ENCODE peak calls at places on chromosome 16, in seven cellular contexts. One of them, this sample, is unnamed.

GRCh38 chr16:65497571-65497970 is 375.7 kb upstream of the CDH11 start:
- DNase-seq in tibial artery: no peak
- DNase-seq in upper lobe of left lung: no peak
- DNase-seq in aorta: no peak
- DNase-seq in CD4-positive, CD25-positive, alpha-beta regulatory T cell: no peak
- DNase-seq in heart right ventricle: no peak
- DNase-seq in GM23248: no peak
- DNase-seq in this sample: no peak

GRCh38 chr16:50994995-50995394 is 156.1 kb downstream of the SALL1 start:
- DNase-seq in GM23248: no peak
- DNase-seq in CD4-positive, CD25-positive, alpha-beta regulatory T cell: no peak
- DNase-seq in upper lobe of left lung: no peak
- DNase-seq in aorta: no peak
- DNase-seq in heart right ventricle: no peak
- DNase-seq in tibial artery: no peak
- DNase-seq in this sample: no peak

GRCh38 chr16:27441998-27442397 is 40.0 kb downstream of the IL21R start:
- DNase-seq in heart right ventricle: no peak
- DNase-seq in aorta: peak; percentile 1
- DNase-seq in upper lobe of left lung: no peak
- DNase-seq in tibial artery: no peak
- DNase-seq in GM23248: no peak
- DNase-seq in CD4-positive, CD25-positive, alpha-beta regulatory T cell: no peak
- DNase-seq in this sample: no peak

GRCh38 chr16:7236824-7237410 is 95.7 kb upstream of the RBFOX1 start:
- DNase-seq in tibial artery: no peak
- DNase-seq in heart right ventricle: no peak
- DNase-seq in GM23248: no peak
- DNase-seq in aorta: no peak
- DNase-seq in CD4-positive, CD25-positive, alpha-beta regulatory T cell: no peak
- DNase-seq in upper lobe of left lung: no peak
- DNase-seq in this sample: no peak

GRCh38 chr16:9091867-9092281 is 430 bp downstream of the HAPSTR1 start:
- DNase-seq in heart right ventricle: no peak
- DNase-seq in GM23248: peak; percentile 77
- DNase-seq in CD4-positive, CD25-positive, alpha-beta regulatory T cell: peak; percentile 52
- DNase-seq in aorta: peak; percentile 68
- DNase-seq in upper lobe of left lung: no peak
- DNase-seq in tibial artery: peak; percentile 76
- DNase-seq in this sample: peak; percentile 67

GRCh38 chr16:75236232-75236631 is 15.2 kb downstream of the BCAR1 start:
- DNase-seq in tibial artery: peak; percentile 53
- DNase-seq in CD4-positive, CD25-positive, alpha-beta regulatory T cell: no peak
- DNase-seq in aorta: no peak
- DNase-seq in heart right ventricle: no peak
- DNase-seq in upper lobe of left lung: no peak
- DNase-seq in GM23248: no peak
- DNase-seq in this sample: no peak

GRCh38 chr16:50473375-50473945 is 74.7 kb upstream of the NKD1 start:
- DNase-seq in tibial artery: no peak
- DNase-seq in heart right ventricle: no peak
- DNase-seq in upper lobe of left lung: no peak
- DNase-seq in GM23248: peak; percentile 24
- DNase-seq in aorta: no peak
- DNase-seq in CD4-positive, CD25-positive, alpha-beta regulatory T cell: no peak
- DNase-seq in this sample: no peak

GRCh38 chr16:88570691-88571092 is 489 bp downstream of the ZC3H18 start:
- DNase-seq in heart right ventricle: peak; percentile 31
- DNase-seq in aorta: no peak
- DNase-seq in GM23248: peak; percentile 62
- DNase-seq in upper lobe of left lung: no peak
- DNase-seq in tibial artery: no peak
- DNase-seq in CD4-positive, CD25-positive, alpha-beta regulatory T cell: no peak
- DNase-seq in this sample: no peak

GRCh38 chr16:1543085-1543896 is 9.8 kb downstream of the TMEM204 start:
- DNase-seq in aorta: peak; percentile 90
- DNase-seq in tibial artery: peak; percentile 83
- DNase-seq in CD4-positive, CD25-positive, alpha-beta regulatory T cell: no peak
- DNase-seq in GM23248: peak; percentile 88
- DNase-seq in upper lobe of left lung: peak; percentile 55
- DNase-seq in heart right ventricle: peak; percentile 81
- DNase-seq in this sample: no peak
- H3K4me1 ChIP-seq in aorta: peaks cover 2% of the 10 kb centered on the region
- H3K4me1 ChIP-seq in tibial artery: peaks cover 68% of the 10 kb centered on the region
- H3K4me1 ChIP-seq in CD4-positive, CD25-positive, alpha-beta regulatory T cell: peaks cover 45% of the 10 kb centered on the region
- H3K4me1 ChIP-seq in GM23248: peaks cover 5% of the 10 kb centered on the region
- H3K4me1 ChIP-seq in upper lobe of left lung: peaks cover 83% of the 10 kb centered on the region
- H3K4me1 ChIP-seq in heart right ventricle: peaks cover 68% of the 10 kb centered on the region
- H3K4me1 ChIP-seq in this sample: peaks cover 11% of the 10 kb centered on the region

GRCh38 chr16:4830408-4830807 is 16.7 kb downstream of the GLYR1 start:
- DNase-seq in heart right ventricle: no peak
- DNase-seq in tibial artery: no peak
- DNase-seq in GM23248: no peak
- DNase-seq in CD4-positive, CD25-positive, alpha-beta regulatory T cell: no peak
- DNase-seq in aorta: no peak
- DNase-seq in upper lobe of left lung: no peak
- DNase-seq in this sample: no peak
- H3K27ac ChIP-seq in heart right ventricle: peak overlapping the region; percentile 85
- H3K27ac ChIP-seq in tibial artery: no peak overlapping the region
- H3K27ac ChIP-seq in GM23248: no peak overlapping the region
- H3K27ac ChIP-seq in CD4-positive, CD25-positive, alpha-beta regulatory T cell: no peak overlapping the region
- H3K27ac ChIP-seq in aorta: no peak overlapping the region
- H3K27ac ChIP-seq in upper lobe of left lung: no peak overlapping the region
- H3K27ac ChIP-seq in this sample: no peak overlapping the region

GRCh38 chr16:35203636-35204035 is 1744.2 kb downstream of the TP53TG3F start:
- DNase-seq in tibial artery: no peak
- DNase-seq in upper lobe of left lung: no peak
- DNase-seq in GM23248: no peak
- DNase-seq in CD4-positive, CD25-positive, alpha-beta regulatory T cell: no peak
- DNase-seq in aorta: no peak
- DNase-seq in heart right ventricle: no peak
- DNase-seq in this sample: no peak

GRCh38 chr16:35198223-35199199 is 1739.1 kb downstream of the TP53TG3F start:
- DNase-seq in tibial artery: no peak
- DNase-seq in CD4-positive, CD25-positive, alpha-beta regulatory T cell: no peak
- DNase-seq in GM23248: no peak
- DNase-seq in aorta: no peak
- DNase-seq in heart right ventricle: no peak
- DNase-seq in upper lobe of left lung: peak; percentile 29
- DNase-seq in this sample: no peak

GRCh38 chr16:35197656-35198055 is 1738.2 kb downstream of the TP53TG3F start:
- DNase-seq in GM23248: no peak
- DNase-seq in aorta: no peak
- DNase-seq in upper lobe of left lung: no peak
- DNase-seq in CD4-positive, CD25-positive, alpha-beta regulatory T cell: no peak
- DNase-seq in tibial artery: no peak
- DNase-seq in heart right ventricle: no peak
- DNase-seq in this sample: no peak

GRCh38 chr16:35200662-35201061 is 1741.2 kb downstream of the TP53TG3F start:
- DNase-seq in tibial artery: no peak
- DNase-seq in heart right ventricle: no peak
- DNase-seq in upper lobe of left lung: no peak
- DNase-seq in GM23248: no peak
- DNase-seq in aorta: no peak
- DNase-seq in CD4-positive, CD25-positive, alpha-beta regulatory T cell: no peak
- DNase-seq in this sample: no peak

DNA sequence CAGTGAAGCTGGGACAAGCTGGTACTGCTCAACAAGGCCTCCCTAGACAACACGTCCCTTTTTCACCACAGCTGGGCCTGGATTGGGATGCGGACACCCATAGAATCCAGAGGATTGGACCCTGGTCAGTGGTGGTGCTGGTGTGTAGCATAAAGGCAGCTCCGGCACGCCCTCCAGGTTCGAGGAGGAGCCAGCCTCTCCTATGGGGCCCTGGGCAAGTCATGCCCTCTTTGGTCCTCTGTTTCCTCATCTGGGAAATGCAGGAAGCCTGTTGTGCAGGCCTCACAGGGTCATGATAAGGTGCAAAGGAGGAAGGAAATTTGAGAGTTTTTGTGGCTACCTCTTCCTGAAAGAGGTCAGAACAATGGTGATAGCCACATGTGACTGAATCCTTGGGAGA is 1741.7 kb downstream of the TP53TG3F start:
- DNase-seq in CD4-positive, CD25-positive, alpha-beta regulatory T cell: no peak
- DNase-seq in heart right ventricle: no peak
- DNase-seq in tibial artery: no peak
- DNase-seq in upper lobe of left lung: no peak
- DNase-seq in aorta: no peak
- DNase-seq in GM23248: no peak
- DNase-seq in this sample: no peak
- H3K9me3 ChIP-seq in CD4-positive, CD25-positive, alpha-beta regulatory T cell: peaks cover 54% of the 10 kb centered on the region
- H3K9me3 ChIP-seq in heart right ventricle: peaks cover 21% of the 10 kb centered on the region
- H3K9me3 ChIP-seq in tibial artery: no peaks in the 10 kb centered on the region
- H3K9me3 ChIP-seq in upper lobe of left lung: peaks cover 17% of the 10 kb centered on the region
- H3K9me3 ChIP-seq in aorta: no peaks in the 10 kb centered on the region
- H3K9me3 ChIP-seq in GM23248: no peaks in the 10 kb centered on the region
- H3K9me3 ChIP-seq in this sample: no peaks in the 10 kb centered on the region

DNA sequence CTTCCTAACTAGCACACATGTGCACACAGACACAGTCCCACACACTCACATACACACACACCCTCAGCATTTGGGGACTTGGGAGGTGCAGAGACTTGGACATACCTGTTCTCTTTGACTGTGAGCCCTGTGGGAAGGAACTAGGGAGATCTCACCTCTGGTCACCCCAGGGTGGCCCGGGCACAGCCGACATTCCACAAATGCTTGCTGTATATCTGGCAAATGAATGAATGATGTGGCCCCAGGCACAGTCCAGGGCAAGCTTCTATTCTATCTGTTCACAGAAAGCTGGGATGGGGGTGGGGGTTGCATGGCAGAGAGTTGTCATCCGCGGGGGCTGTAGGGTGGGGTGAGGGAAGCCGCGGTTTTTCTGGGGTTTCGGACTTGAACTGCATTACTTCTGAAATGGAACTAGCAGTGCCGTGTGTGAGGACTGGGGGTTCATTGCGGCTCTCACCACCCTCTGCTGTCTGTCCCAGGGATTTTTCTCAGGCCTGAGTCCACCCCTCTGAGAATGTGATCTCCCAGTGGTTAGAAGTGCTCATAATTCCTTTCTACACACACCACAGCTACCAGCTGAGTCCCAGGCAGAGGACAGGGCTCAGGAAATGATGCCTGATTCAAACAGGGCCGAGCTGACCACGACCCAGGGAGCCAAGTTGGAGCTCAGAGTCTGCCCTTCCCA is 3.3 kb upstream of the RIPOR1 start:
- DNase-seq in heart right ventricle: no peak
- DNase-seq in tibial artery: no peak
- DNase-seq in CD4-positive, CD25-positive, alpha-beta regulatory T cell: no peak
- DNase-seq in aorta: no peak
- DNase-seq in GM23248: peak; percentile 46
- DNase-seq in upper lobe of left lung: no peak
- DNase-seq in this sample: no peak
- H3K4me1 ChIP-seq in heart right ventricle: peaks cover 3% of the 10 kb centered on the region
- H3K4me1 ChIP-seq in tibial artery: peaks cover 21% of the 10 kb centered on the region
- H3K4me1 ChIP-seq in CD4-positive, CD25-positive, alpha-beta regulatory T cell: peaks cover 28% of the 10 kb centered on the region
- H3K4me1 ChIP-seq in aorta: no peaks in the 10 kb centered on the region
- H3K4me1 ChIP-seq in GM23248: peaks cover 19% of the 10 kb centered on the region
- H3K4me1 ChIP-seq in upper lobe of left lung: peaks cover 13% of the 10 kb centered on the region
- H3K4me1 ChIP-seq in this sample: peaks cover 5% of the 10 kb centered on the region

GRCh38 chr16:30929167-30929566 is 5.8 kb downstream of the FBXL19 start:
- DNase-seq in upper lobe of left lung: no peak
- DNase-seq in CD4-positive, CD25-positive, alpha-beta regulatory T cell: no peak
- DNase-seq in heart right ventricle: no peak
- DNase-seq in GM23248: no peak
- DNase-seq in aorta: no peak
- DNase-seq in tibial artery: no peak
- DNase-seq in this sample: no peak

GRCh38 chr16:30926937-30927788 is 3.8 kb downstream of the FBXL19 start:
- DNase-seq in tibial artery: no peak
- DNase-seq in heart right ventricle: no peak
- DNase-seq in upper lobe of left lung: no peak
- DNase-seq in aorta: no peak
- DNase-seq in CD4-positive, CD25-positive, alpha-beta regulatory T cell: no peak
- DNase-seq in GM23248: no peak
- DNase-seq in this sample: no peak

GRCh38 chr16:30928390-30928789 is 5.0 kb downstream of the FBXL19 start:
- DNase-seq in GM23248: no peak
- DNase-seq in CD4-positive, CD25-positive, alpha-beta regulatory T cell: no peak
- DNase-seq in heart right ventricle: no peak
- DNase-seq in aorta: no peak
- DNase-seq in upper lobe of left lung: peak; percentile 72
- DNase-seq in tibial artery: no peak
- DNase-seq in this sample: no peak

GRCh38 chr16:30926333-30926811 is 3.0 kb downstream of the FBXL19 start:
- DNase-seq in heart right ventricle: no peak
- DNase-seq in aorta: no peak
- DNase-seq in CD4-positive, CD25-positive, alpha-beta regulatory T cell: no peak
- DNase-seq in GM23248: no peak
- DNase-seq in upper lobe of left lung: peak; percentile 54
- DNase-seq in tibial artery: no peak
- DNase-seq in this sample: no peak

DNA sequence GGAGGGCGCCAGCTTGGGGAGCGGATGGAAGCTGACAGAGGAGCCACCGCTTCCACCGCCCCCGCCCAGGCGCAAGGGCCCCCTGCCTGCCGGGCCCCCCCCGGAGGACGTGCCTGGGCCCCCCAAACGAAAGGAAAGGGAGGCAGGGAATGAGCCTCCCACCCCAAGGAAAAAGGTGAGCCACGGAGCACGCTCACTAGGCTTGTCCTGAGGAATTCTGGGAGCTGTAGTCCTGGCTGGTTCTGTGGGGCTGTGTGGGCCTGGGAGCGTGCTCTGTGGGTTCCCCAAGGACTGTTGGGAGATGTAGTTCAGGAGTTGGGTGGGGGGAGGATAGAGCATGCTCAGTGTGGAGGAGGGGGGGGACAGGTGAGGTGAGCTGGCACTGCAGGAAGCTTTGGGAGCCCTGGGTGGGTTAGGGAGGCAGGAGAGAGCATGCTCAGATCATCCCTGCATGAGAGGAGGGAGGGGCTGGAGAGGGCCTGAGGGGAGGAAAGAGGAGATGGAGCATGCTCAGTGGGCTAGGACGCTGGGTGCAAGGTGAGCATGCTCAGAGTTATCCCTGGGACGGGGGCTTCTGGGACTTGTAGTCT is 4.5 kb downstream of the FBXL19 start:
- DNase-seq in tibial artery: no peak
- DNase-seq in upper lobe of left lung: peak; percentile 86
- DNase-seq in GM23248: peak; percentile 59
- DNase-seq in CD4-positive, CD25-positive, alpha-beta regulatory T cell: no peak
- DNase-seq in aorta: no peak
- DNase-seq in heart right ventricle: peak; percentile 32
- DNase-seq in this sample: peak; percentile 69
- H3K27ac ChIP-seq in tibial artery: peak overlapping the region; percentile 43
- H3K27ac ChIP-seq in upper lobe of left lung: no peak overlapping the region
- H3K27ac ChIP-seq in GM23248: no peak overlapping the region
- H3K27ac ChIP-seq in CD4-positive, CD25-positive, alpha-beta regulatory T cell: no peak overlapping the region
- H3K27ac ChIP-seq in aorta: no peak overlapping the region
- H3K27ac ChIP-seq in heart right ventricle: no peak overlapping the region
- H3K27ac ChIP-seq in this sample: no peak overlapping the region

GRCh38 chr16:31780342-31780741 is 93.3 kb upstream of the ZNF267 start:
- DNase-seq in upper lobe of left lung: no peak
- DNase-seq in aorta: no peak
- DNase-seq in tibial artery: no peak
- DNase-seq in heart right ventricle: no peak
- DNase-seq in CD4-positive, CD25-positive, alpha-beta regulatory T cell: no peak
- DNase-seq in GM23248: no peak
- DNase-seq in this sample: no peak
- H3K9me3 ChIP-seq in upper lobe of left lung: peaks cover 84% of the 10 kb centered on the region
- H3K9me3 ChIP-seq in aorta: peaks cover 12% of the 10 kb centered on the region
- H3K9me3 ChIP-seq in tibial artery: peaks cover 64% of the 10 kb centered on the region
- H3K9me3 ChIP-seq in heart right ventricle: peaks cover 100% of the 10 kb centered on the region
- H3K9me3 ChIP-seq in CD4-positive, CD25-positive, alpha-beta regulatory T cell: peaks cover 73% of the 10 kb centered on the region
- H3K9me3 ChIP-seq in GM23248: no peaks in the 10 kb centered on the region
- H3K9me3 ChIP-seq in this sample: no peaks in the 10 kb centered on the region

This sample was measured in ovary.